ENCODE peak calls at places on chromosomes 13 and 19, in eight cellular contexts. P is uterus, F is tibial nerve, L is right lobe of liver, A is HL-60, E is left lung, I is coronary artery, Z is heart right ventricle. X is an unnamed sample.

GRCh38 chr19:11242864-11243797 is 3.7 kb downstream of the ANGPTL8 start:
- DNase-seq in P (peak; percentile 93), F (peak; percentile 97), L (peak; percentile 98), A (peak; percentile 73), E (peak; percentile 98), I (peak; percentile 89), Z (peak; percentile 97), X (no peak)

GRCh38 chr13:70098669-70099068 is 9.0 kb upstream of the ATXN8OS start:
- DNase-seq in P (no peak), F (no peak), L (no peak), A (no peak), E (no peak), I (no peak), Z (no peak), X (no peak)

GRCh38 chr19:38224014-38224862 is at the start of gene DPF1:
- DNase-seq in P (no peak), F (no peak), L (no peak), A (peak; percentile 29), E (peak; percentile 87), I (no peak), Z (peak; percentile 50), X (peak; percentile 48)

GRCh38 chr13:40207110-40207478 is 459.3 kb downstream of the FOXO1 start:
- DNase-seq in P (no peak), F (no peak), L (no peak), A (peak; percentile 29), E (no peak), I (no peak), Z (no peak), X (no peak)

GRCh38 chr19:12757544-12758274 is 6.1 kb downstream of the BEST2 start:
- DNase-seq in P (peak; percentile 49), F (no peak), L (peak; percentile 78), A (peak; percentile 59), E (peak; percentile 93), I (no peak), Z (peak; percentile 73), X (no peak)

GRCh38 chr13:22110368-22110767 is 439.5 kb downstream of the FGF9 start:
- DNase-seq in P (no peak), F (no peak), L (no peak), A (no peak), E (no peak), I (peak; percentile 87), Z (no peak), X (no peak)

GRCh38 chr13:45149964-45150363 is 29.7 kb downstream of the GTF2F2 start:
- DNase-seq in P (no peak), F (no peak), L (no peak), A (no peak), E (no peak), I (no peak), Z (no peak), X (no peak)

GRCh38 chr19:3880471-3881271 is at the start of gene ATCAY:
- DNase-seq in P (no peak), F (no peak), L (no peak), A (no peak), E (no peak), I (no peak), Z (no peak), X (no peak)

GRCh38 chr19:16824658-16825311 is 4.4 kb upstream of the SIN3B start:
- DNase-seq in P (peak; percentile 56), F (no peak), L (no peak), A (no peak), E (no peak), I (no peak), Z (no peak), X (no peak)

GRCh38 chr19:37635076-37636056 is 19.9 kb downstream of the ZFP30 start:
- DNase-seq in P (no peak), F (no peak), L (no peak), A (no peak), E (no peak), I (no peak), Z (no peak), X (no peak)

GRCh38 chr13:38697628-38698333 is 10.9 kb downstream of the FREM2 start:
- DNase-seq in P (no peak), F (no peak), L (no peak), A (no peak), E (no peak), I (no peak), Z (no peak), X (no peak)

GRCh38 chr13:49681837-49682236 is 9.4 kb downstream of the EBPL start:
- DNase-seq in P (no peak), F (no peak), L (no peak), A (no peak), E (no peak), I (no peak), Z (no peak), X (no peak)

GRCh38 chr13:110126391-110126961 is 180.5 kb downstream of the COL4A1 start:
- DNase-seq in P (peak; percentile 70), F (no peak), L (no peak), A (no peak), E (no peak), I (peak; percentile 79), Z (peak; percentile 71), X (peak; percentile 75)

GRCh38 chr13:24512208-24513068 is at the start of gene PARP4:
- DNase-seq in P (peak; percentile 61), F (peak; percentile 63), L (peak; percentile 88), A (peak; percentile 88), E (peak; percentile 97), I (peak; percentile 81), Z (peak; percentile 78), X (no peak)

GRCh38 chr19:384801-385169 is 24.2 kb downstream of the C2CD4C start:
- DNase-seq in P (no peak), F (no peak), L (no peak), A (no peak), E (no peak), I (no peak), Z (no peak), X (no peak)

GRCh38 chr19:49065905-49066512 is 1.4 kb upstream of the NTF4 start:
- DNase-seq in P (no peak), F (no peak), L (no peak), A (no peak), E (no peak), I (no peak), Z (no peak), X (no peak)

GRCh38 chr19:33212024-33212772 is 13.5 kb downstream of the SLC7A10 start:
- DNase-seq in P (no peak), F (no peak), L (no peak), A (no peak), E (peak; percentile 65), I (no peak), Z (no peak), X (no peak)

GRCh38 chr19:42135836-42136235 is 3.6 kb upstream of the POU2F2 start:
- DNase-seq in P (no peak), F (no peak), L (no peak), A (no peak), E (no peak), I (no peak), Z (no peak), X (no peak)

GRCh38 chr19:41161903-41162302 is 31.1 kb upstream of the CYP2S1 start:
- DNase-seq in P (no peak), F (no peak), L (no peak), A (no peak), E (no peak), I (no peak), Z (no peak), X (no peak)

GRCh38 chr19:16106121-16106520 is 5.6 kb upstream of the RAB8A start:
- DNase-seq in P (no peak), F (no peak), L (no peak), A (peak; percentile 31), E (no peak), I (no peak), Z (no peak), X (no peak)

GRCh38 chr13:84940801-84941200 is 858.4 kb downstream of the SLITRK6 start:
- DNase-seq in P (no peak), F (no peak), L (no peak), A (no peak), E (no peak), I (no peak), Z (no peak), X (no peak)

GRCh38 chr19:53808710-53809125 is 15.4 kb downstream of the NLRP12 start:
- DNase-seq in P (no peak), F (no peak), L (no peak), A (peak; percentile 42), E (no peak), I (no peak), Z (no peak), X (no peak)

GRCh38 chr13:113452942-113453901 is at the start of gene ADPRHL1:
- DNase-seq in P (peak; percentile 11), F (no peak), L (no peak), A (no peak), E (no peak), I (peak; percentile 64), Z (peak; percentile 61), X (no peak)

GRCh38 chr19:37218592-37218935 is 550 bp downstream of the ZNF383 start:
- DNase-seq in P (no peak), F (no peak), L (no peak), A (peak; percentile 10), E (no peak), I (no peak), Z (no peak), X (no peak)

GRCh38 chr13:20492641-20493040 is 33.0 kb downstream of the CRYL1 start:
- DNase-seq in P (no peak), F (no peak), L (no peak), A (peak; percentile 20), E (no peak), I (no peak), Z (no peak), X (no peak)
- TF ChIP-seq CTCF in P (no peak), F (no peak), L (peak; percentile 41), A (peak; percentile 48), E (no peak), I (no peak), Z (peak; percentile 27), X (peak; percentile 66)

DNA sequence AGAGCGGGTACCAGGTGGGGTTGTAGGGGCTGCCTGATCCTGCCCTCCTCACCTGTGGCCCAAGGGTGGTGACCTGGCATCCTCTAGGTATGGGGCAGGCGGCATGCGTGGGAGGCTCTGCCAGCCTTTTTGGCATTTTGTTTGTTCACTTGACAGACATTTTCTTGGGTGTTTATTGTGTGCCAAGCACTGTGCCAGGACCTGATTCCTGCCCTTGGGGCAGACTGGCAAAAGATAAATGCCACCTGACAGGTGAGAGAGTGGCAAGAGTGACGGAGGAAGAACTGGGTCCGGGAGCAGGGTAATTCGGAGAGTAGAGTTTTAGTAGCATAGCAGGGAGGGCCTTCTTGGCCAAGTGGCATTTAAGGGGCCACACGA is 6.0 kb downstream of the RAB11B start:
- DNase-seq in P (no peak), F (no peak), L (no peak), A (no peak), E (no peak), I (no peak), Z (no peak), X (no peak)
- H3K27ac ChIP-seq in P (no peak overlapping the region), F (no peak overlapping the region), L (no peak overlapping the region), A (no peak overlapping the region), E (no peak overlapping the region), I (no peak overlapping the region), Z (peak overlapping the region; percentile 100), X (no peak overlapping the region)

GRCh38 chr13:75362026-75362425 is 119.9 kb downstream of the TBC1D4 start:
- DNase-seq in P (no peak), F (no peak), L (no peak), A (no peak), E (peak; percentile 69), I (no peak), Z (no peak), X (no peak)
- H3K4me3 ChIP-seq in P (no peak overlapping the region), F (no peak overlapping the region), L (no peak overlapping the region), A (no peak overlapping the region), E (no peak overlapping the region), I (no peak overlapping the region), Z (no peak overlapping the region), X (no peak overlapping the region)

GRCh38 chr13:79548886-79549285 is 67.9 kb downstream of the NDFIP2 start:
- DNase-seq in P (no peak), F (no peak), L (no peak), A (no peak), E (no peak), I (no peak), Z (no peak), X (no peak)
- TF ChIP-seq CTCF in P (no peak), F (peak; percentile 20), L (no peak), A (no peak), E (no peak), I (no peak), Z (peak; percentile 44), X (no peak)

X was measured in keratinocyte.